ENCODE peak calls at places on chromosome X, in four cellular contexts. B, Y, Z and U are unnamed samples. For H3K4me1, the result is how much of the 10 kb centered on the place peaks cover.

GRCh38 chrX:38232287-38232686 is 11.6 kb upstream of the SRPX start:
- DNase-seq in B (no peak), Y (no peak), Z (no peak), U (no peak)

GRCh38 chrX:78517124-78517523 is 142.0 kb downstream of the RTL3 start:
- DNase-seq in B (no peak), Y (no peak), Z (no peak), U (no peak)

GRCh38 chrX:10089378-10089795 is 67.4 kb upstream of the CLCN4 start:
- DNase-seq in B (no peak), Y (no peak), Z (no peak), U (no peak)

GRCh38 chrX:18617351-18617750 is 54.6 kb downstream of the RS1 start:
- DNase-seq in B (no peak), Y (no peak), Z (peak), U (no peak)

GRCh38 chrX:10381218-10381617 is 224.4 kb downstream of the CLCN4 start:
- DNase-seq in B (no peak), Y (no peak), Z (no peak), U (no peak)

GRCh38 chrX:19514791-19515614 is at the start of gene MAP3K15:
- DNase-seq in B (peak), Y (no peak), Z (peak), U (no peak)

GRCh38 chrX:132267392-132267791 is 48.1 kb upstream of the RAP2C start:
- DNase-seq in B (no peak), Y (no peak), Z (no peak), U (no peak)

GRCh38 chrX:30893206-30893605 is 4.2 kb upstream of the TAB3 start:
- DNase-seq in B (no peak), Y (no peak), Z (no peak), U (no peak)

GRCh38 chrX:71606536-71607216 is 11.6 kb downstream of the CXCR3 start:
- DNase-seq in B (no peak), Y (peak), Z (no peak), U (no peak)

GRCh38 chrX:23773601-23774175 is 9.3 kb upstream of the SAT1 start:
- DNase-seq in B (no peak), Y (peak), Z (no peak), U (no peak)

GRCh38 chrX:56805399-56805798 is 76.4 kb downstream of the NBDY start:
- DNase-seq in B (peak), Y (no peak), Z (no peak), U (no peak)

GRCh38 chrX:15170927-15171326 is 99.0 kb downstream of the ASB9 start:
- DNase-seq in B (no peak), Y (no peak), Z (no peak), U (no peak)

GRCh38 chrX:10902001-10902400 is 209.1 kb upstream of the HCCS start:
- DNase-seq in B (no peak), Y (no peak), Z (no peak), U (no peak)

GRCh38 chrX:46582325-46582724 is 8.8 kb downstream of the CHST7 start:
- DNase-seq in B (no peak), Y (no peak), Z (no peak), U (no peak)

GRCh38 chrX:111467896-111468295 is 43.5 kb upstream of the SERTM2 start:
- DNase-seq in B (no peak), Y (no peak), Z (no peak), U (peak)

GRCh38 chrX:45847966-45848365 is 647.3 kb upstream of the DIPK2B start:
- DNase-seq in B (no peak), Y (no peak), Z (no peak), U (no peak)

GRCh38 chrX:26851981-26852380 is 611.2 kb downstream of the PPP4R3C start:
- DNase-seq in B (no peak), Y (no peak), Z (no peak), U (no peak)

GRCh38 chrX:72046447-72046846 is 85.3 kb downstream of the RTL5 start:
- DNase-seq in B (no peak), Y (no peak), Z (no peak), U (no peak)

GRCh38 chrX:2828404-2829065 is at the start of gene GYG2:
- DNase-seq in B (peak), Y (no peak), Z (peak), U (no peak)

GRCh38 chrX:1393871-1394615 is 2.1 kb upstream of the SLC25A6 start:
- DNase-seq in B (peak), Y (no peak), Z (no peak), U (peak)

GRCh38 chrX:154072192-154072591 is 25.3 kb downstream of the MECP2 start:
- DNase-seq in B (no peak), Y (no peak), Z (no peak), U (no peak)

GRCh38 chrX:8504451-8504850 is 39.8 kb downstream of the VCX3B start:
- DNase-seq in B (no peak), Y (no peak), Z (no peak), U (no peak)

GRCh38 chrX:152632445-152633097 is 5.1 kb upstream of the GABRQ start:
- DNase-seq in B (peak), Y (peak), Z (peak), U (no peak)

GRCh38 chrX:12961191-12961718 is 13.7 kb upstream of the TMSB4X start:
- DNase-seq in B (no peak), Y (no peak), Z (no peak), U (no peak)
- TF ChIP-seq CTCF in B (no peak), Y (no peak), Z (no peak), U (no peak)

DNA sequence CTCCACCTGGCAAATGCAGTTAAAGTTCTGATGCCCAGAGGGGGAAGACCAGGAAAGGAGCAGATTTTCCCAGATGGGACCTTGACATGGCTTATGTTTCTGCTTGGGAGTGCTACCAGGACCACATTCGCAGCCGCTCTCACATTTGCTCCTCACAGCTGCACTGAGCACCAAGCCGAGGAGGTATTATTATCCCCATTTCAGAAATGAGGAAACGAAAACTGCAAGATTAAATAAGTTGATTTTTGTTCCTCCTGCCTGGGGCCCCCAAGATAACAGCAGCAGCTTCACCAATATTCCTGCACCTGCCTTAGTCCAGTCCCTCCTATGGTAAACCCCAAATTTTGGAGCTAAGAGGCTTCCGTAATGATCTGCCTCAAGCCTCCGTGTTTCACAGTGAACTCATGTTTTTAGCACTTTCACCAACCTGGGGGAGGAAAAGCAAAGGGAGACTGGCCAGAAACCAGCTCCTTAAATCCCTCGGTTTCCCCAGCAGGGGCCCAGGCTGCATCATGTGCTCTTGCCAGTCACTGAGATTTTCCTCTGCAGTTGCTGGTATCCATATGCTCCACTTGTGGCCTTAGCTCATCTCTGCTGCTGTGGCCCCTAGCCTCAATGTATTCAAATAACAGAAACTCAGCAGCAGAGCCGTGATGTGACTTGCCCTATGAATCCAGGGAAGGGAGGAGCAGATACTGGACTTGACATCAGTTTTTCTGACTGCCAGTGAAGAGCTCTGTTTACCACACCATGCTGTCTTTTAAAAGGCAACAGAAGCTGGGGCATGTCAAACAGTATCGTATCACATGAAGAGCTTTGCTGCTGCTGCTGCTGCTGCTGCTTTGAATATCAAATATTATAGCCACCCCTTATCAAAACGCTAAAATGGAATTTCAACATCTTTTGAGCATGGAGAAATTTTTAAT is 95.5 kb upstream of the KLHL13 start:
- DNase-seq in B (no peak), Y (peak), Z (no peak), U (no peak)
- H3K4me1 ChIP-seq in B (under half), Y (under half), Z (under half), U (under half)

DNA sequence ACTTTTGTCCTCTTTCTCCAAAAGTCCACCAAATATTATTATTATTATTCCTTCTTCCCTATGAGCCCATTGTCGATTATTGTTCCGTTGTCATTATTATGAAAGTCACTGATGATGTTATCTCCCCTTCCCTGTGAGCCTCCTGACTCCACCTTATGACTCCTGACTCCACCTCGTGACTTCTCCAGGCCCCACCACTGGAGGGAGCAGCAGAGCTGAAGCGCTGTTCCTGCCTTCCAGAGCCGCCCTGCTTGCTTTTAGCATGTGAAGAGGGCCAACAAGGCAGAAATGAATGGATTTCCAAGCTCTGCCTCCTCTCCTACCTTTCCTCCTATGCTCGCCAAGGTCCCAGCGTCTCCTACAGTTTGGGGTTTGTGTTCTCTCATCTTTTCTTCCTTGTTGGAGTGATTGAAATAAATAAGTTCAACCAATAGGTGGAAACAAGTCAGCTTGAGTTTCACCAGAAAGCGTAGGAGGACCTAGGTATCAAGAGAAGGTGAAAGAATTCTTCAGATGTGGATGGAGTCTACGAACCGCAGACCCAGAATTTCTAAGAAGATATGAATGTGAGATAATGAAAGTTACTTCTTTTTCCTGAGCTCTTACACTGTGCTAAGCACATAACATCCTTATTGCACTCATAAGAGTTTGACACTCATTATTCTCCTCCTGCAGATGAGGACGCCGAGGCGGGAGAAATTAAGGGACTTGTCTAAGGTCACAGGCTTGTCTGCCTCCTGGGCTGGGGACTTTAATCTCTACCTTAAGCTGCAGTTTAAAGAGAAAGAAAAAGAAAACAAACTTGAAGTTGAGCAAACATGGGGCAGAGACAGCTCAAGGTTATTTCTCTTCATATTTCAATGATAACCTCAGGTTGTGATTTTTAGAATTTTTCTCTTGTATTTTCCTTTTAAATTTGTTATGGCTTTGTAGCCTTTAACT is 26.1 kb downstream of the IGSF1 start:
- DNase-seq in B (peak), Y (peak), Z (no peak), U (no peak)
- TF ChIP-seq CTCF in B (peak), Y (peak), Z (no peak), U (no peak)

DNA sequence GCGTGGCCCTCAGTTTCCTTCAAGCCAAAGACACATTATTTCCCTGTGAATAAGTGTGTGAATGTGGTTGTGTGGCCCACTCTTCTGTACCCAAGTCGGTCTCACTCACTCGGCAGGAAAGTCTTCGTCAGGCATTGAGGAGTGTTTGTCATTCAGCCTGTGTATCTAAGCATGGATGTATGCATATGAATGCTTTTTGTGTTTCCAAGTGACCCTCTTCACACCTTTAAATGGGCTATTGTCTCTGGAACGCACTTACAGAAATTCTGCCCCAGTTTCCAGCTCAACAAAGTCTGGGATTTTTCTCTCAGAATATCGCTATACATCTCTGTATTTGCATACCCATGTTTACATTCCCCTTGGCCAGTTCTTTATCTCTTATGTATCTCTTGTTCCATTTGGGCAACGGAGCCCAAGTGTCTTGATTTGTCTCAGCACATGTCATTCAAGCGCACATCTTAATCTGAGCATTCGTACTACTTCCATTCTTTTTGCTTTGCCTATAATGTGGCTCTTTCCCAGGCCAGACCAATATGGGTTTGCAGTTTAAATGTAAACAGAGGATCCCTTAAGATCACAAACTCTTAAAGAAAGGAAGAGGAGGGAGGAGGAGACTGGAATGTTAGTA is 4.8 kb downstream of the BCOR start:
- DNase-seq in B (no peak), Y (no peak), Z (no peak), U (no peak)
- H3K4me1 ChIP-seq in B (under half), Y (half or more), Z (under half), U (under half)